ENCODE peak calls at places on chromosome 2, in ten cellular contexts. A, C, K, E, Z, F, M, H, O and V are unnamed samples.

GRCh38 chr2:214550774-214551173 is 139.9 kb downstream of the VWC2L start:
- DNase-seq in A (no peak), C (no peak), K (no peak), E (no peak), Z (no peak), F (no peak), M (no peak), H (no peak), O (no peak), V (no peak)

GRCh38 chr2:23595601-23596251 is 210.7 kb downstream of the KLHL29 start:
- DNase-seq in A (peak), C (no peak), K (peak), E (no peak), Z (no peak), F (peak), M (no peak), H (no peak), O (peak), V (no peak)

GRCh38 chr2:48043301-48043700 is 137.0 kb upstream of the FBXO11 start:
- DNase-seq in A (no peak), C (no peak), K (no peak), E (no peak), Z (no peak), F (no peak), M (no peak), H (no peak), O (no peak), V (no peak)

GRCh38 chr2:113064281-113064680 is 3.5 kb upstream of the IL1F10 start:
- DNase-seq in A (no peak), C (no peak), K (no peak), E (no peak), Z (no peak), F (no peak), M (no peak), H (no peak), O (no peak), V (no peak)

GRCh38 chr2:233449071-233449901 is 95.0 kb downstream of the DGKD start:
- DNase-seq in A (peak), C (peak), K (peak), E (no peak), Z (peak), F (peak), M (peak), H (no peak), O (peak), V (no peak)

GRCh38 chr2:173126819-173127218 is 51.2 kb downstream of the MAP3K20 start:
- DNase-seq in A (no peak), C (no peak), K (no peak), E (no peak), Z (no peak), F (no peak), M (no peak), H (no peak), O (no peak), V (no peak)

GRCh38 chr2:215409331-215410127 is 26.3 kb downstream of the FN1 start:
- DNase-seq in A (no peak), C (peak), K (no peak), E (no peak), Z (no peak), F (no peak), M (no peak), H (peak), O (no peak), V (no peak)

GRCh38 chr2:51350100-51350499 is 318.2 kb upstream of the NRXN1 start:
- DNase-seq in A (no peak), C (no peak), K (no peak), E (no peak), Z (peak), F (no peak), M (no peak), H (no peak), O (no peak), V (no peak)

GRCh38 chr2:191343796-191344338 is 98.7 kb downstream of the MYO1B start:
- DNase-seq in A (no peak), C (no peak), K (no peak), E (no peak), Z (no peak), F (no peak), M (no peak), H (no peak), O (no peak), V (no peak)

GRCh38 chr2:6866239-6866745 is 585 bp upstream of the CMPK2 start:
- DNase-seq in A (no peak), C (peak), K (no peak), E (no peak), Z (peak), F (peak), M (peak), H (peak), O (no peak), V (no peak)

GRCh38 chr2:223944166-223944703 is 900 bp downstream of the WDFY1 start:
- DNase-seq in A (peak), C (peak), K (no peak), E (no peak), Z (peak), F (peak), M (peak), H (no peak), O (peak), V (no peak)

GRCh38 chr2:52127527-52127926 is 1095.6 kb upstream of the NRXN1 start:
- DNase-seq in A (no peak), C (no peak), K (no peak), E (no peak), Z (no peak), F (no peak), M (no peak), H (no peak), O (no peak), V (no peak)

GRCh38 chr2:10278763-10279471 is 23.8 kb upstream of the HPCAL1 start:
- DNase-seq in A (no peak), C (no peak), K (no peak), E (no peak), Z (no peak), F (no peak), M (no peak), H (no peak), O (peak), V (no peak)

GRCh38 chr2:36481709-36482108 is 116.3 kb downstream of the FEZ2 start:
- DNase-seq in A (no peak), C (no peak), K (no peak), E (no peak), Z (no peak), F (no peak), M (no peak), H (no peak), O (no peak), V (no peak)

GRCh38 chr2:146661494-146662096 is 1183.2 kb upstream of the ACVR2A start:
- DNase-seq in A (no peak), C (peak), K (no peak), E (no peak), Z (peak), F (no peak), M (no peak), H (peak), O (no peak), V (peak)

GRCh38 chr2:122011493-122012270 is 256.2 kb downstream of the TSN start:
- DNase-seq in A (no peak), C (no peak), K (no peak), E (no peak), Z (no peak), F (no peak), M (no peak), H (no peak), O (no peak), V (no peak)

GRCh38 chr2:109531896-109532727 is 81.7 kb downstream of the SEPTIN10 start:
- DNase-seq in A (no peak), C (no peak), K (no peak), E (peak), Z (no peak), F (no peak), M (no peak), H (no peak), O (no peak), V (no peak)

GRCh38 chr2:161090401-161090800 is 69.8 kb upstream of the TANK start:
- DNase-seq in A (no peak), C (no peak), K (no peak), E (no peak), Z (no peak), F (no peak), M (no peak), H (no peak), O (no peak), V (no peak)

GRCh38 chr2:100178864-100179263 is 36.5 kb upstream of the AFF3 start:
- DNase-seq in A (no peak), C (no peak), K (no peak), E (no peak), Z (no peak), F (no peak), M (no peak), H (no peak), O (no peak), V (no peak)

GRCh38 chr2:48398285-48399135 is 131.4 kb upstream of the STON1 start:
- DNase-seq in A (no peak), C (peak), K (no peak), E (no peak), Z (peak), F (no peak), M (no peak), H (no peak), O (no peak), V (no peak)

GRCh38 chr2:134671498-134671897 is 47.3 kb downstream of the TMEM163 start:
- DNase-seq in A (no peak), C (no peak), K (no peak), E (no peak), Z (no peak), F (no peak), M (peak), H (no peak), O (no peak), V (no peak)

GRCh38 chr2:53104263-53104662 is 663.3 kb upstream of the CHAC2 start:
- DNase-seq in A (no peak), C (peak), K (no peak), E (no peak), Z (peak), F (no peak), M (no peak), H (peak), O (no peak), V (no peak)

GRCh38 chr2:85997016-85997970 is 108.4 kb downstream of the POLR1A start:
- DNase-seq in A (no peak), C (no peak), K (no peak), E (no peak), Z (no peak), F (no peak), M (no peak), H (no peak), O (no peak), V (no peak)

GRCh38 chr2:231711677-231712461 is 3.5 kb downstream of the PTMA start:
- DNase-seq in A (peak), C (no peak), K (no peak), E (no peak), Z (no peak), F (no peak), M (no peak), H (no peak), O (peak), V (no peak)

GRCh38 chr2:227860116-227860724 is 11.2 kb upstream of the DAW1 start:
- DNase-seq in A (no peak), C (no peak), K (no peak), E (no peak), Z (no peak), F (peak), M (no peak), H (no peak), O (no peak), V (no peak)

GRCh38 chr2:5524551-5524950 is 167.6 kb upstream of the SOX11 start:
- DNase-seq in A (no peak), C (no peak), K (no peak), E (no peak), Z (no peak), F (no peak), M (no peak), H (no peak), O (no peak), V (no peak)

GRCh38 chr2:37500031-37500430 is 155.6 kb downstream of the QPCT start:
- DNase-seq in A (no peak), C (peak), K (no peak), E (no peak), Z (no peak), F (no peak), M (no peak), H (no peak), O (no peak), V (no peak)

DNA sequence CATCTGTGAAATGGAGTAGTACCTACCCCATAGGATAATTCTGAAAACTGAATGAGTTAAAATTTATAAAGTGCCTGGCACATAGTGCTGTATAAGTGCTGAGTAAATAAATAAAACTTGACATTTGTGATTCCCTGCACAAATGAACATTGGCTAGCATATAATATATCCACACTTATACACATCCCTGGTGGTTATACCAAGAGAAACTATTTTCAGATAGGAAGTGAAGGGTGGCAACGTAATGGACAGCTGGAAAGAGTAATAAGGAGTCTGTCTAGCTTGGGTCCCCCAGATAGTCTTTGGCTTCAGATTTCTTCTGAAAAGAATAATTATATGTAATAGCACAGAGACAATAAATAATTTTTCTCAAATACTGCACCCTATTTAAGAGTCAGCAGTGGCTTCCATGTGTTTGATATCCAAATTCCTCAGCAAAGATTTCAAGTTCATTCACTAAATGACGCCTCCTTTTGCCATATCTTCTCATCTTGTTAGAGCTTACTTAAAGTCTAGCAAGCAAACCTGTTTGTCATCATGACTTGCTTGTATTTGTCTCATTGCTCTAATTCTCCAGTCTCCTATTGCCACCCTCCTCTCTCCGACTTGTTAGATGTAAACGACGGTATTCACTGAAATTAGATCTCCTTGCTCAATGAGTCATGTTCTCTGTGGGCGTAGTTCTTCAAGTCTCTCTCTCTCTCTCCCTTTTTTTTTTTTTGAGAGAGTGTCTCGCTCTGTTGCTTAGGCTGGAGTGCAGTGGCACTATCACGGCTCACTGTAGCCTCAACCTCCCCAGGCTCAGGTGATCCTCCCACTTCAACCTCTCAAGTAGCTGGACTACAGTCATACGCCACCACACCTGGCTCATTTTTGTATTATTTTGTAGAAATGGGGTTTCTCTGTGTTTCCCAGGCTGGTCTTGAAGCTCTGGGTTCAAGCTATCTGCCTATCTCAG is 8.7 kb upstream of the ADGRF3 start:
- DNase-seq in A (no peak), C (peak), K (no peak), E (no peak), Z (peak), F (no peak), M (no peak), H (peak), O (no peak), V (peak)
- H3K4me3 ChIP-seq in A (no peak), C (peak), K (no peak), E (no peak), Z (no peak), F (no peak), M (peak), H (peak), O (no peak), V (peak)

GRCh38 chr2:871926-872680 is 78.5 kb upstream of the SNTG2 start:
- DNase-seq in A (no peak), C (no peak), K (no peak), E (no peak), Z (no peak), F (no peak), M (peak), H (no peak), O (no peak), V (no peak)

GRCh38 chr2:869894-870293 is 80.8 kb upstream of the SNTG2 start:
- DNase-seq in A (no peak), C (no peak), K (no peak), E (no peak), Z (no peak), F (peak), M (peak), H (no peak), O (no peak), V (no peak)

GRCh38 chr2:870426-870825 is 80.2 kb upstream of the SNTG2 start:
- DNase-seq in A (no peak), C (no peak), K (no peak), E (no peak), Z (no peak), F (peak), M (peak), H (no peak), O (no peak), V (no peak)

GRCh38 chr2:873027-873426 is 77.6 kb upstream of the SNTG2 start:
- DNase-seq in A (no peak), C (no peak), K (no peak), E (no peak), Z (no peak), F (no peak), M (peak), H (no peak), O (no peak), V (no peak)

GRCh38 chr2:871175-871727 is 79.4 kb upstream of the SNTG2 start:
- DNase-seq in A (no peak), C (no peak), K (no peak), E (no peak), Z (no peak), F (no peak), M (peak), H (no peak), O (no peak), V (no peak)
- TF ChIP-seq CTCF in A (no peak), C (no peak), K (no peak), E (no peak), Z (no peak), F (no peak), M (no peak), H (no peak), O (no peak), V (no peak)

GRCh38 chr2:73292906-73293533 is 328 bp downstream of the EGR4 start:
- DNase-seq in A (no peak), C (no peak), K (no peak), E (no peak), Z (peak), F (peak), M (peak), H (no peak), O (peak), V (no peak)

GRCh38 chr2:73293534-73294171 is at the start of gene EGR4:
- DNase-seq in A (peak), C (peak), K (peak), E (peak), Z (peak), F (peak), M (peak), H (peak), O (peak), V (no peak)

GRCh38 chr2:73291461-73292315 is 1.7 kb downstream of the EGR4 start:
- DNase-seq in A (peak), C (no peak), K (no peak), E (no peak), Z (peak), F (peak), M (peak), H (no peak), O (peak), V (no peak)

GRCh38 chr2:73291093-73291460 is 2.3 kb downstream of the EGR4 start:
- DNase-seq in A (peak), C (peak), K (no peak), E (no peak), Z (peak), F (no peak), M (peak), H (no peak), O (peak), V (no peak)

GRCh38 chr2:73292316-73292905 is 937 bp downstream of the EGR4 start:
- DNase-seq in A (no peak), C (no peak), K (peak), E (no peak), Z (no peak), F (no peak), M (peak), H (no peak), O (peak), V (no peak)
- H3K4me3 ChIP-seq in A (no peak), C (no peak), K (no peak), E (no peak), Z (peak), F (peak), M (peak), H (no peak), O (no peak), V (no peak)

GRCh38 chr2:39124000-39124769 is 3.3 kb upstream of the SOS1 start:
- DNase-seq in A (peak), C (peak), K (peak), E (peak), Z (peak), F (peak), M (peak), H (peak), O (peak), V (peak)
- TF ChIP-seq CTCF in A (peak), C (peak), K (peak), E (peak), Z (peak), F (peak), M (peak), H (peak), O (peak), V (peak)

GRCh38 chr2:98909381-98910211 is 26.4 kb downstream of the CRACDL start:
- DNase-seq in A (peak), C (peak), K (no peak), E (peak), Z (peak), F (no peak), M (peak), H (no peak), O (peak), V (no peak)
- H3K4me3 ChIP-seq in A (no peak), C (no peak), K (no peak), E (no peak), Z (no peak), F (no peak), M (no peak), H (no peak), O (no peak), V (no peak)

DNA sequence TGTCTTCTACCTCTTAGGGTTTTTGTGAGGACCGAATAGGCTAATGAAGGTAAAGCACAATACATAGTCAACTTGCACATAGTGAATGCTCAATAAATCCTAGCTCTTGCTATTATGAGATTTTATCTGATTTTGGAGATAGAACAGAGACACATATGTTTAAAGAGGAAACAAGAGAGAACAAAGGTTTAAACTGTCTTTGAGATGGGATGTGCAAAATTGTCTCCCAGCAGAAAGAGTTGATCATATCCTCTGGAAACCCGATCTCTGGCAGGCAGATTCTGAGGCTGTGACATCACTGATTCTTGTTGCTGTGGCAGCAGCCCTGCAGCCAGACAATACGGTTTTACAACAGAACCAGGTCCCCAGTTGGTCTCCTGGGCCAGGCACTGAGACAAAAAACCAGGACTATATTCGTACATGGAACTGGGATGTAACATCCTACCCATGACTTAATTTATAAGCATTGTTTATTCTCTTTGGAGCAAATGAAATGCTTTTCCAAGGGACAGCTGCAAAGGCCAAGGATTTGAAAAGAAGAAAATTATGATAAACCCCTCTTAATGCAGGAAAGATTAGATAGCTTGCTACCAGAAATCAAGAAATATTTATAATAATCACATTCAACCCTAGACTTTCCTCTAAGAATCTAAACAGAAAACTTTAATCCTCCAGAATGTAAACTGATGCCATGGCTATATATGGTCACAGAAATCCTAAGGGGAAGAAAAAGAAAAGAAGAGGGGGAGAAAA is 80.2 kb downstream of the SLC8A1 start:
- DNase-seq in A (no peak), C (peak), K (no peak), E (peak), Z (no peak), F (no peak), M (peak), H (no peak), O (no peak), V (no peak)
- TF ChIP-seq CTCF in A (no peak), C (no peak), K (no peak), E (no peak), Z (no peak), F (no peak), M (no peak), H (no peak), O (no peak), V (no peak)

GRCh38 chr2:194126418-194126817 is 1530.6 kb upstream of the SLC39A10 start:
- DNase-seq in A (no peak), C (no peak), K (no peak), E (no peak), Z (no peak), F (no peak), M (no peak), H (no peak), O (no peak), V (no peak)

GRCh38 chr2:194128810-194129209 is 1528.2 kb upstream of the SLC39A10 start:
- DNase-seq in A (no peak), C (no peak), K (no peak), E (no peak), Z (no peak), F (no peak), M (no peak), H (no peak), O (peak), V (no peak)
- H3K4me3 ChIP-seq in A (no peak), C (no peak), K (no peak), E (no peak), Z (no peak), F (no peak), M (no peak), H (no peak), O (no peak), V (no peak)

GRCh38 chr2:42368817-42369550 is 8.0 kb upstream of the COX7A2L start:
- DNase-seq in A (no peak), C (no peak), K (no peak), E (no peak), Z (peak), F (no peak), M (no peak), H (no peak), O (no peak), V (no peak)
- TF ChIP-seq CTCF in A (no peak), C (no peak), K (no peak), E (no peak), Z (no peak), F (no peak), M (no peak), H (no peak), O (no peak), V (no peak)